ENCODE peak calls at places on chromosomes 5 and 9, in six cellular contexts. Y is BJ, F is adrenal gland, O is AG09319, X is lower lobe of right lung, U is cardiac muscle cell. H is an unnamed sample.

GRCh38 chr5:87069974-87070608 is 197.6 kb upstream of the RASA1 start:
- DNase-seq in O (peak), U (peak), F (peak), Y (peak), X (no peak), H (no peak)

GRCh38 chr9:77455312-77455927 is 192.7 kb downstream of the GNA14 start:
- DNase-seq in X (no peak), U (no peak), F (no peak), O (no peak), Y (no peak), H (no peak)

GRCh38 chr5:52822437-52822836 is 34.7 kb downstream of the ITGA1 start:
- DNase-seq in U (no peak), Y (no peak), F (peak), X (no peak), O (no peak), H (no peak)

GRCh38 chr5:167855818-167856217 is 435.6 kb upstream of the WWC1 start:
- DNase-seq in O (no peak), X (no peak), F (no peak), U (no peak), Y (no peak), H (no peak)

GRCh38 chr5:124746252-124746915 is at the start of gene ZNF608:
- DNase-seq in X (no peak), F (peak), O (no peak), Y (no peak), U (peak), H (no peak)

GRCh38 chr9:125906144-125906543 is 159.0 kb downstream of the PBX3 start:
- DNase-seq in Y (peak), U (peak), O (no peak), F (no peak), X (no peak), H (no peak)

GRCh38 chr9:846852-847251 is 5.4 kb downstream of the DMRT1 start:
- DNase-seq in X (no peak), U (no peak), F (peak), O (no peak), Y (no peak), H (no peak)

GRCh38 chr5:171226864-171227263 is 82.2 kb upstream of the TLX3 start:
- DNase-seq in Y (no peak), U (no peak), O (no peak), X (no peak), F (no peak), H (no peak)

GRCh38 chr9:24479266-24479665 is 66.4 kb downstream of the IZUMO3 start:
- DNase-seq in Y (no peak), X (no peak), O (no peak), F (no peak), U (no peak), H (no peak)

GRCh38 chr5:109619024-109619460 is 70.7 kb upstream of the MAN2A1 start:
- DNase-seq in O (no peak), Y (no peak), F (no peak), X (no peak), U (no peak), H (no peak)

GRCh38 chr5:161149078-161149477 is 297.1 kb upstream of the ATP10B start:
- DNase-seq in F (no peak), U (no peak), O (no peak), X (no peak), Y (no peak), H (no peak)

GRCh38 chr5:34957857-34958690 is 28.7 kb downstream of the DNAJC21 start:
- DNase-seq in X (no peak), O (no peak), F (peak), U (peak), Y (no peak), H (no peak)

GRCh38 chr5:541148-541887 is 17.1 kb upstream of the SLC9A3 start:
- DNase-seq in O (no peak), F (no peak), Y (no peak), U (no peak), X (peak), H (no peak)

GRCh38 chr9:113737414-113738271 is 138.5 kb upstream of the ZNF618 start:
- DNase-seq in U (peak), Y (no peak), O (peak), X (no peak), F (peak), H (peak)

GRCh38 chr9:74100042-74100441 is 397.1 kb upstream of the RORB start:
- DNase-seq in F (no peak), Y (no peak), X (no peak), U (no peak), O (no peak), H (no peak)

GRCh38 chr5:115855959-115856358 is 14.2 kb downstream of the AP3S1 start:
- DNase-seq in Y (no peak), F (no peak), O (no peak), U (no peak), X (no peak), H (no peak)

GRCh38 chr5:173028811-173029327 is 27.3 kb upstream of the CREBRF start:
- DNase-seq in Y (no peak), U (no peak), O (no peak), X (no peak), F (no peak), H (no peak)

GRCh38 chr5:100913298-100913697 is 10.2 kb upstream of the ST8SIA4 start:
- DNase-seq in X (no peak), O (no peak), Y (no peak), U (no peak), F (no peak), H (no peak)

GRCh38 chr9:133607381-133607780 is 1.8 kb downstream of the FAM163B start:
- DNase-seq in U (no peak), F (no peak), Y (no peak), O (no peak), X (peak), H (no peak)

GRCh38 chr9:4796988-4797956 is 4.5 kb downstream of the RCL1 start:
- DNase-seq in F (peak), O (no peak), X (no peak), U (peak), Y (no peak), H (no peak)
- TF ChIP-seq CTCF in F (peak), O (peak), X (peak), U (peak), Y (peak), H (peak)

GRCh38 chr9:93132287-93132927 is 1.6 kb downstream of the NINJ1 start:
- DNase-seq in Y (no peak), O (no peak), X (no peak), F (peak), U (no peak), H (no peak)

GRCh38 chr9:93132946-93133640 is 958 bp downstream of the NINJ1 start:
- DNase-seq in Y (no peak), U (no peak), F (peak), X (no peak), O (no peak), H (no peak)

GRCh38 chr9:93134740-93135444 is 841 bp upstream of the NINJ1 start:
- DNase-seq in F (no peak), U (no peak), X (no peak), O (no peak), Y (no peak), H (no peak)

GRCh38 chr9:93133641-93134017 is 422 bp downstream of the NINJ1 start:
- DNase-seq in O (peak), Y (no peak), X (peak), F (peak), U (peak), H (peak)

DNA sequence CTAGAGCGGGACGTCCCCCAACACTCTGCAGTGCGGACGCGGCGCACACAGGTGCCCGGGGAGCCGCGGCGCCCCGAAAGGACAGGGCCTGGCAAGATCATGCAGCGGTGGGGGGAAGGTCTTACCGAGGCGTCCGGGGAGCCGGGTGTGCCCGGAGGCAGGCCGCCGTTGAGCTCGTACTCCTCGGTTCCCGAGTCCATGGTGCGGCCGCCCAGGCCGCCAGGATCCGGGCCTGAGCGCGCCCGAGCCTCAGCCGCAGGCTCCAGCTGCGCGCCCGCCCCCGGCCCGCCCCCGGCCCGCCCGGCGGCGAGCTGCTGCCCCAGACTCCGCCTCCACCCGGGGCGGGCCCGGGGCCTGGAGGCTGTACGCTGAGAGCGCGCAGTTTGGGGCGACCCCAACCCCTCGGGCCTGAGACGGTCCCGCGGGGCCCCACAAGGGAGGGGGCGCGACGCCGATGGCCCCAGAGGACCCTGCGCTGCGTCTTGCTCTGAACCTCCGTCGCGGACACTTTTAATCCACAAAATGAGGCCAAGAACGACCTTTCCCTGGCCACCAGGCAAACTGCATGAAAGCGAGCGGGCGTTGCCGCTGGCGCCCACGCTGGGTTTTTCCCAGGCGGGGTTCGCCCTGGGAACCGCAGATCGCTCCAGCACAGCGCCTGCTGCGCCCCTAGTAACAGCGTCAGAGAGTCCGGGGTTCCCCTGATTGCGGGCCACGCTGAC is at the start of gene NINJ1:
- DNase-seq in X (peak), Y (no peak), O (no peak), F (peak), U (peak), H (peak)
- TF ChIP-seq CTCF in X (no peak), Y (no peak), O (no peak), F (no peak), U (no peak), H (no peak)

GRCh38 chr5:43149231-43149630 is 28.5 kb downstream of the ZNF131 start:
- DNase-seq in O (no peak), F (no peak), X (no peak), U (no peak), Y (no peak), H (no peak)

GRCh38 chr5:43150748-43151147 is 30.0 kb downstream of the ZNF131 start:
- DNase-seq in X (no peak), U (no peak), Y (no peak), O (no peak), F (no peak), H (no peak)

GRCh38 chr5:43150075-43150474 is 29.4 kb downstream of the ZNF131 start:
- DNase-seq in F (no peak), U (no peak), Y (no peak), X (no peak), O (no peak), H (no peak)

GRCh38 chr5:43145071-43145470 is 24.4 kb downstream of the ZNF131 start:
- DNase-seq in X (no peak), F (no peak), Y (no peak), U (no peak), O (no peak), H (no peak)

GRCh38 chr5:43146958-43147357 is 26.2 kb downstream of the ZNF131 start:
- DNase-seq in X (no peak), Y (no peak), O (no peak), U (no peak), F (no peak), H (no peak)
- TF ChIP-seq CTCF in X (no peak), Y (no peak), O (no peak), U (no peak), F (no peak), H (no peak)

GRCh38 chr9:136054146-136054545 is 40.9 kb downstream of the NACC2 start:
- DNase-seq in U (no peak), X (no peak), O (no peak), F (no peak), Y (no peak), H (no peak)

GRCh38 chr9:136054798-136055714 is 40.0 kb downstream of the NACC2 start:
- DNase-seq in X (no peak), O (no peak), U (no peak), F (no peak), Y (no peak), H (no peak)

GRCh38 chr9:136056546-136057235 is 38.4 kb downstream of the NACC2 start:
- DNase-seq in O (no peak), X (no peak), Y (no peak), U (no peak), F (no peak), H (no peak)

GRCh38 chr9:136057236-136058151 is 37.6 kb downstream of the NACC2 start:
- DNase-seq in U (no peak), X (no peak), Y (no peak), O (no peak), F (no peak), H (peak)

GRCh38 chr9:136055715-136056545 is 39.2 kb downstream of the NACC2 start:
- DNase-seq in F (no peak), X (no peak), Y (no peak), O (no peak), U (no peak), H (no peak)
- TF ChIP-seq CTCF in F (no peak), X (no peak), Y (no peak), O (no peak), U (no peak), H (no peak)

GRCh38 chr5:169114466-169114865 is 186.5 kb downstream of the SLIT3 start:
- DNase-seq in U (no peak), Y (no peak), X (no peak), F (no peak), O (no peak), H (no peak)

GRCh38 chr5:169115725-169116124 is 185.2 kb downstream of the SLIT3 start:
- DNase-seq in X (no peak), F (no peak), U (no peak), Y (no peak), O (no peak), H (no peak)

GRCh38 chr5:169121631-169122420 is 179.1 kb downstream of the SLIT3 start:
- DNase-seq in F (no peak), U (no peak), X (no peak), Y (peak), O (peak), H (no peak)

GRCh38 chr5:169119287-169120048 is 181.5 kb downstream of the SLIT3 start:
- DNase-seq in U (no peak), Y (no peak), O (no peak), X (no peak), F (no peak), H (no peak)

DNA sequence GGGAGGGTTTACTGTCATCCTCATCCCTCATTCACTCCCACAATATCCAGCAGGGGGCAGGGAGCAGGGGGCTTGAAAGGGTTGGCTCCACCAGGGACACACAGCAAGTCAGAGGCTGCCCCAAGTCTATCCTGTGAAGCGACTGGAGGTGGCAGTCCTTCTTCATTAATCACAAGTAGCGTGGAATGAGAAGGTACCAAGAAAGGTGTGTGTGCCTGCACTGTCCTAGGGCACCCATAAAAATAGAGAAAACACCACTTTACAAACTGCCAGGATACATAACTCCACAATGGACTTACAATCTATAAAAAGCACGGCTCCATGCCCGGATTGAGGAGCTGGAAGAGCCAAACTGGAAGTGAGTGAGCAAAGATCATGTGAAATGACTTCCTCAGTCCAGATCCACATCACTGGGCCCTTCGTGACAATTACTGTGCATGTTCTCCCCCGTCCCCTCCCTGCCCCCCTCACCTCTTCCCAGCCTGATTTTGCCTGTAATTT is 183.9 kb downstream of the SLIT3 start:
- DNase-seq in O (no peak), U (no peak), Y (no peak), F (no peak), X (no peak), H (no peak)
- TF ChIP-seq CTCF in O (no peak), U (peak), Y (no peak), F (no peak), X (no peak), H (no peak)

DNA sequence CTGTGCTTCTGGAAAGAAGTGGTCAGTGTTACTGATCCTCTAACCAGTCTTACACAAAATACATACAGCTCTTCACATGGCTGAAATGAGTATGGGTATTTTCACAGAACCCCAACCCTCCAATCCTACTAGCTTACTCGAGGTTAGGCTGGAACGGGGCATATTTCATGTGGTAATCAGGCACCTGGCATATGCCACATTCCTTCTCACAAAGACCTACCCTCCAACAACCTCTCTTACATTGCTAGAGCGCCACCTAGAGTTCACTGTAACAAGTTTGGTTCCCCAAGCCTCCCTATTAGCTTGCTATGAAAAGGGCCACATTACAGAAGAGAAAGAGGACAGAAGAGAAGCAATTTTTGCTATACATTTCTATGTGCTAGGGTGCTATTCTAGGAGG is 597.3 kb downstream of the PRELID2 start:
- DNase-seq in F (peak), Y (no peak), X (no peak), O (no peak), U (peak), H (no peak)
- TF ChIP-seq CTCF in F (no peak), Y (peak), X (peak), O (peak), U (peak), H (peak)

GRCh38 chr5:15837584-15838289 is 337.8 kb downstream of the FBXL7 start:
- DNase-seq in Y (no peak), O (no peak), F (no peak), X (no peak), U (peak), H (no peak)
- TF ChIP-seq CTCF in Y (no peak), O (no peak), F (no peak), X (no peak), U (no peak), H (no peak)

DNA sequence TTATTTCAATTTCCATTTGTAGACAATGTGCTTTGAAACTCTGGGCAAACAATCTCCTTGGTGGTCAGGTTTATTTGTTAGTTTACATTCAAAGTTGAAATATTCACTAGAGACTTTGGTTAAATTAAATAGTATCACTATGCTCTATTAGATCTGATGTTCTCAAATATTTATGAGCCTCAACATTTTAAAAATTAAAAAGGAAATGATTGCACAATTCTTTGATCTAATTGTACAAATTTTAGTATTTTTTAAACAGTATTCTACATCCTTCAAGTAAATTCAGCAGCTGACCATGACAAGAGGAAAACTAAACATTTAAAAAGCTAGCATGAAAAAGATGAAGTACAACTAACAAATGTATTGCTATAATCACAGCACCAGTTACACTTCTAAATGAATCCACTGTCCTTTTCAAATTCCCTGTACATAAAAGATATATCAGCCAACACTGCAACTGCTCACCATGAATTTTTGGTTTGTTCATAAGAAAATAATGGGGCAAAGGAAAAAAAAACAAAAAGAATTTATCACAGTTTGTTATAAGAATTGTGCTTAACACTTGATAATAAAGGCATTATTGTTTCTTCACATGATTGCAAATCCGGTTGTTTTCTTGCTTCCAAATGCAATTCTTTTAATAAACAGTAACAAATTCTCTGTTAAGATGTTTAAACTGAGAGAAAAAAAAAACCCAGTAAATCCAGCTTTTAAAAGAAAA is 10.7 kb downstream of the SETD9 start:
- DNase-seq in X (no peak), O (no peak), Y (no peak), U (no peak), F (no peak), H (no peak)
- TF ChIP-seq CTCF in X (no peak), O (no peak), Y (no peak), U (no peak), F (no peak), H (no peak)

GRCh38 chr9:82549174-82549821 is 513.6 kb downstream of the RASEF start:
- DNase-seq in Y (no peak), X (no peak), O (no peak), U (no peak), F (no peak), H (no peak)
- TF ChIP-seq CTCF in Y (no peak), X (no peak), O (no peak), U (no peak), F (no peak), H (no peak)